ENCODE peak calls at places on chromosomes 16 and 17, in six cellular contexts. I, O, M, B, Y and W are unnamed samples.
A peak's percentile ranks its signal among the peaks of the same experiment; 100 is the strongest.

GRCh38 chr16:19698480-19699465 is 19.3 kb downstream of the KNOP1 start:
- DNase-seq in B (no peak), Y (no peak), O (peak; percentile 44), I (no peak), M (no peak), W (no peak)

GRCh38 chr17:75032896-75033294 is 13.9 kb downstream of the ATP5PD start:
- DNase-seq in Y (no peak), B (peak; percentile 30), O (no peak), M (peak; percentile 80), I (no peak), W (no peak)

GRCh38 chr16:80615751-80616150 is 75.0 kb downstream of the DYNLRB2 start:
- DNase-seq in Y (no peak), M (no peak), O (no peak), I (no peak), B (no peak), W (no peak)

GRCh38 chr16:88815901-88816589 is 4.3 kb upstream of the APRT start:
- DNase-seq in O (no peak), Y (no peak), I (no peak), M (no peak), B (no peak), W (peak; percentile 84)

GRCh38 chr17:66789093-66789492 is 45.8 kb upstream of the CACNG5 start:
- DNase-seq in Y (no peak), I (no peak), B (no peak), O (no peak), M (no peak), W (no peak)

GRCh38 chr16:56199164-56199563 is 7.9 kb downstream of the GNAO1 start:
- DNase-seq in B (no peak), M (no peak), I (no peak), O (no peak), Y (no peak), W (no peak)

GRCh38 chr17:68127914-68128313 is 92.4 kb downstream of the KPNA2 start:
- DNase-seq in Y (no peak), I (no peak), O (no peak), B (no peak), M (no peak), W (no peak)

GRCh38 chr16:3173892-3174617 is 13.9 kb upstream of the OR1F1 start:
- DNase-seq in Y (peak; percentile 95), I (no peak), O (peak; percentile 70), B (no peak), M (no peak), W (no peak)

GRCh38 chr16:72787519-72788268 is 260.2 kb downstream of the ZFHX3 start:
- DNase-seq in O (peak; percentile 87), M (peak; percentile 90), B (peak; percentile 53), I (peak; percentile 84), Y (peak; percentile 76), W (peak; percentile 92)

GRCh38 chr17:61431594-61432311 is 20.5 kb upstream of the TBX4 start:
- DNase-seq in B (no peak), I (no peak), O (no peak), M (no peak), Y (no peak), W (no peak)

GRCh38 chr17:80125656-80126448 is 21.1 kb downstream of the EIF4A3 start:
- DNase-seq in I (no peak), B (no peak), M (no peak), O (peak; percentile 62), Y (no peak), W (no peak)

GRCh38 chr16:85479972-85480726 is 133.0 kb upstream of the GSE1 start:
- DNase-seq in M (no peak), B (no peak), I (no peak), Y (peak; percentile 36), O (no peak), W (no peak)

GRCh38 chr16:499924-500323 is 27.6 kb upstream of the CAPN15 start:
- DNase-seq in M (no peak), O (no peak), I (no peak), Y (no peak), B (no peak), W (peak; percentile 55)

GRCh38 chr17:19364699-19365498 is 2.4 kb upstream of the B9D1 start:
- DNase-seq in Y (no peak), O (peak; percentile 62), M (no peak), B (no peak), I (peak; percentile 46), W (peak; percentile 33)

DNA sequence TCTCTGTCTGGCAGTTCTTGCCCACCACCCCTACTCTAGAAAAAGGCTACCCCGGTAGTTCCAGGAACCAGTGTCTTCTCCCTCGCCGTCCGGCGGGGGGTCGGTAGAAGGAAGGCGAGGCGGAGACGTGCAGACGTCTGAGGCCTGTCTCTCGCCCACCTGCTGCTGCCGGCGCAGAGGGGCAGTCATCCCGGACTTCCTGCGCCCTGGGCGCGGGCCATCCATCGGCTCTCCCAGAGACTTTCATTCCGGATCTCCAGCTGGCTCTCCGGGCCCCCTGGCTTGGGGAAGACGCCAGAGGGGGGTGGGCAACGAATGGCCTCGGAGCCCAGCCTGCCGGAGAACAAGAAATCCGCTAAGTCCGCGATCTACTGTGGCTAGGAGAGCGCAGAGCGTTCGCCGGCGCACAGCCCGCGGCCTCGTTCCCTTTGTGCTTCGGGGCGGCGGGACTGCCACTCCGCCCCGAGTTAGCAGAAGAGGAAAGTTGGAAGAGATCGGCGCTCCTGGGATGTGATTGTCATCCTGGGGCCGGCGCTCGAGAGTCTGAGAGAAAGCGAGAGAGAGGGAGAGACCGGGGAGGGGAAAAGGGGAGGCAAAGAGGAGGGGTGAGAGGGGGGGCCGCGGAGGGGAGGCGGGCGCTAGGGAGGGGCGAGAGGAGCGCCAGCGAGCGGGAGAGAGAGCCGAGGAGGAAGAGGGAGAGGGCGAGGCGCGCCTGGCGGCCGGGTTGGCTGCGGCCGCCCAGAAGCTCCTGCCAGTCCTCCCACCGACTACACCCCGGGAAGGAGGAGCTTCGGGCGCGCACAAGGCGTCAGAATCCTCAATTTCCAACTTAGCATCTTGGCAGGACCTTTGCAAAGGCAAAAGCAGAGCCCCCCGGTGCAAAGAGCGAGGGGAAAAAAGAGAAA is at the start of gene IRX5:
- DNase-seq in M (peak; percentile 94), O (peak; percentile 96), Y (peak; percentile 97), I (peak; percentile 94), B (peak; percentile 80), W (peak; percentile 92)
- H3K27ac ChIP-seq in M (peak within 1 kb of the TSS; percentile 99), O (peak within 1 kb of the TSS; percentile 14), Y (peak within 1 kb of the TSS; percentile 45), I (peak within 1 kb of the TSS; percentile 43), B (peak within 1 kb of the TSS; percentile 97), W (peak within 1 kb of the TSS; percentile 79)

GRCh38 chr16:27474041-27474440 is 72.1 kb downstream of the IL21R start:
- DNase-seq in Y (no peak), I (peak; percentile 7), O (peak; percentile 42), M (no peak), B (no peak), W (no peak)

GRCh38 chr16:27474921-27475320 is 72.9 kb downstream of the IL21R start:
- DNase-seq in O (peak; percentile 66), Y (no peak), I (peak; percentile 38), B (no peak), M (no peak), W (no peak)

GRCh38 chr16:27476240-27476639 is 73.5 kb downstream of the GTF3C1 start:
- DNase-seq in M (no peak), B (no peak), Y (no peak), O (peak; percentile 25), I (peak; percentile 37), W (no peak)

GRCh38 chr16:27473101-27473900 is 71.3 kb downstream of the IL21R start:
- DNase-seq in B (no peak), I (peak; percentile 27), O (peak; percentile 58), Y (no peak), M (no peak), W (no peak)

DNA sequence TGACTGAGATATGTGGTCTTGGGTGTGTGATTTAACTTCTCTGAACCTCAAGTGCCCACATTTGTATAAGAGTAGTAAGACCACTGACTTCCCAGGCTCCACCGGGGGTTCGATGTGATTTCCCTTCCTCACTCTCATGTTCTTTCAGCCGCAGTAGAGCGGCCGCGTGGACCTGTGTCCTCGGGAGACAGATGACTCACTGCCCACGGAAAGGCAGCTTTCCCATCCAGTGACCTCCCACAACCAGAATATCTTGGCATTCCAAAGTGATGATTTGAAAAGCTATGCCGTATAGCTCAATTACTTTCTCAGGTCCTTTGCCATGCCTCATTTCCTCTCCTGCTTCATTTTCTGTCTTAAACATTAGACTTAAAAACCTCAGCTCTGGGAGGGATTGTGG is 73.6 kb downstream of the IL21R start:
- DNase-seq in M (no peak), B (no peak), Y (no peak), I (no peak), O (peak; percentile 54), W (no peak)
- H3K4me3 ChIP-seq in M (no peak overlapping the region), B (no peak overlapping the region), Y (no peak overlapping the region), I (no peak overlapping the region), O (no peak overlapping the region), W (no peak overlapping the region)

DNA sequence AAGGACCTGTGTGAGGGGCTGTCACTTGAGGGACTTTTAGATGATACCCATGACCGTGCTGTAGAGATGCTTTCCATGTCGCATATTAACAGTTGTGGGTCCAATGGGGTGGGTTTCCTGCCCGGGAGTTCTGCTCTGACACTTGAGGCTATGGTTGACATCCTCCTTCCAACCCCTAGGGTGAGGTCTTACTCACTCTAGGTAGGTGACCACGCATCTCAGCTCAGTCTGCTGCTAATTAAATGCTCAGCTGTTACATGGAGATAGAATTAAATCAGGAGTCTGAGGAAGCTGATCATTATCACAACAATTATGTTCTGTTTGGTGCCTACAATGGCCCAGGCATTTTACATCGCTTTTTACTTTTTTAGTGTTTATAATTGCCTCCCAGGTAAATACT is 40.2 kb downstream of the OSBPL7 start:
- DNase-seq in M (no peak), Y (no peak), I (no peak), O (no peak), B (no peak), W (no peak)
- H3K27me3 ChIP-seq in M (peaks cover 5% of the 10 kb centered on the region), Y (no peaks in the 10 kb centered on the region), I (no peaks in the 10 kb centered on the region), O (peaks cover 2% of the 10 kb centered on the region), B (peaks cover 16% of the 10 kb centered on the region), W (peaks cover 19% of the 10 kb centered on the region)

GRCh38 chr17:49763735-49764558 is at the start of gene FAM117A:
- DNase-seq in B (peak; percentile 92), M (peak; percentile 98), Y (peak; percentile 100), O (peak; percentile 95), I (peak; percentile 97), W (peak; percentile 97)

GRCh38 chr17:49760909-49761558 is 2.9 kb downstream of the FAM117A start:
- DNase-seq in I (no peak), B (no peak), M (no peak), O (no peak), Y (no peak), W (no peak)

GRCh38 chr17:49760296-49760695 is 3.6 kb downstream of the FAM117A start:
- DNase-seq in M (no peak), Y (no peak), I (no peak), B (no peak), O (no peak), W (no peak)

GRCh38 chr17:49764559-49765180 is 739 bp upstream of the FAM117A start:
- DNase-seq in B (no peak), I (no peak), M (no peak), O (no peak), Y (no peak), W (no peak)

DNA sequence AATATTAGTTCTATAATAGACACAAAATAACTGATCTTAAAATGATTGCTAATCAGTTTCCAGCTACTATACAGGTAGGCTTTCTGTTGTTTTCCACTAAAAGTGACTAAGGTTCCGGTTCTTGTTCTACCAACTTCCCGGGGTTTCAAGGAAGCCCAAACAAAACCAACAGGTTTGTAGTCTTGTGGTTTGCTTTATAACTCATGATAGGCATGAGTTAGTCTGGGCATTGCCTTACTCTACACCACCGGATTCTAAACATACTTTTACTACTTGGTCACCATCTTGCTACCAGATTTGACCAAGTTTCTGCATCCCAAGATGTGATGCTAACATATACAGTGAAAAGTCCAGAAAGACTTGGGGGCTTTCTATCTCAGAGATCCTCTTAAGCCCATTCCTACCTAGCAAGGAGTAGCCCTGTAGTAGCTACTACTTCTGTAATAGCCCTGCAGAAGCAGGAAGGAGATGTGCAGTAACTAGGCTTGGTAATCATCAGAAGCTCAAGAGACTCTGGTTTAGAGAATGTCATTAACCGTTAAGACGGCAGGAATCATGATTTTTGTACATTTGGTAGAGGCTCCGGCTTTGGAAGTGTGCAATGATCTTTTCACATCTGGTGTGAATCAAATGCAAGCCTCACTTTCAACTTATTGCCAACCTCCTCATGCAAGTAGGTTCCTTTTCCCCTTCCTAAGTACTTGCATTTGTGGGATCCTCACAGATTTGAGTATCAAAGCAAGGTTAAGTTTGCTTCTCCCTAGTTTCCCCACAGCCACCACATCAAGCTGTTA is 1.6 kb downstream of the FAM117A start:
- DNase-seq in Y (no peak), M (no peak), O (no peak), B (no peak), I (no peak), W (no peak)
- H3K27ac ChIP-seq in Y (no peak overlapping the region), M (no peak overlapping the region), O (no peak overlapping the region), B (no peak overlapping the region), I (no peak overlapping the region), W (no peak overlapping the region)